ENCODE peak calls at places on chromosome 16, in seven cellular contexts. U is colonic mucosa, S is PC-9, X is gastrocnemius medialis, Z is astrocyte of the spinal cord, O is tibial artery, T is ascending aorta. J is an unnamed sample.

GRCh38 chr16:19881028-19881427 is 3.6 kb downstream of the GPRC5B start:
- DNase-seq in X (no peak), Z (no peak), S (no peak), U (no peak), T (no peak), O (no peak), J (no peak)

GRCh38 chr16:84218176-84218776 is 21.5 kb downstream of the KCNG4 start:
- DNase-seq in S (no peak), Z (peak), X (no peak), T (no peak), U (no peak), O (no peak), J (no peak)

GRCh38 chr16:59848314-59848713 is 1114.2 kb upstream of the GOT2 start:
- DNase-seq in U (no peak), T (no peak), X (no peak), Z (peak), O (no peak), S (no peak), J (no peak)

GRCh38 chr16:54936086-54936978 is 5.7 kb downstream of the IRX5 start:
- DNase-seq in X (no peak), T (no peak), O (no peak), U (no peak), Z (peak), S (no peak), J (no peak)

GRCh38 chr16:30697264-30698138 is 1.5 kb upstream of the SRCAP start:
- DNase-seq in S (peak), U (no peak), X (peak), T (no peak), Z (no peak), O (no peak), J (no peak)

GRCh38 chr16:12170103-12171025 is 193.8 kb downstream of the SNX29 start:
- DNase-seq in T (no peak), O (no peak), Z (no peak), X (no peak), S (no peak), U (no peak), J (peak)

GRCh38 chr16:12016166-12016947 is 39.8 kb downstream of the SNX29 start:
- DNase-seq in X (no peak), U (no peak), S (no peak), Z (peak), T (no peak), O (no peak), J (no peak)

GRCh38 chr16:89522287-89522686 is 14.1 kb downstream of the SPG7 start:
- DNase-seq in X (no peak), O (no peak), U (no peak), S (no peak), Z (no peak), T (no peak), J (no peak)

GRCh38 chr16:79437764-79438728 is 162.5 kb downstream of the MAF start:
- DNase-seq in Z (peak), U (no peak), O (no peak), X (peak), T (no peak), S (no peak), J (no peak)

GRCh38 chr16:68736561-68736960 is 531 bp upstream of the CDH1 start:
- DNase-seq in T (no peak), Z (no peak), X (no peak), S (no peak), U (no peak), O (no peak), J (no peak)

GRCh38 chr16:56876048-56876447 is 11.0 kb downstream of the SLC12A3 start:
- DNase-seq in Z (no peak), S (no peak), U (no peak), O (no peak), X (no peak), T (no peak), J (no peak)

GRCh38 chr16:11632455-11632921 is 35.8 kb upstream of the SNN start:
- DNase-seq in O (peak), T (peak), U (peak), S (no peak), Z (peak), X (no peak), J (peak)

GRCh38 chr16:13863075-13863765 is 56.7 kb upstream of the ERCC4 start:
- DNase-seq in Z (no peak), T (no peak), S (no peak), X (no peak), O (no peak), U (no peak), J (no peak)

GRCh38 chr16:59612094-59612493 is 878.0 kb upstream of the GOT2 start:
- DNase-seq in Z (no peak), O (no peak), S (no peak), T (no peak), U (no peak), X (no peak), J (no peak)

GRCh38 chr16:79047337-79047736 is 553.2 kb downstream of the MAF start:
- DNase-seq in S (no peak), X (no peak), T (no peak), U (no peak), Z (no peak), O (no peak), J (no peak)

GRCh38 chr16:57268804-57269800 is 15.4 kb downstream of the PLLP start:
- DNase-seq in Z (no peak), T (no peak), O (no peak), S (no peak), U (peak), X (no peak), J (no peak)

GRCh38 chr16:2963074-2963610 is 933 bp upstream of the KREMEN2 start:
- DNase-seq in T (no peak), Z (no peak), U (peak), X (no peak), S (no peak), O (no peak), J (no peak)

GRCh38 chr16:54027126-54027922 is 259.3 kb downstream of the IRX3 start:
- DNase-seq in U (no peak), S (peak), X (no peak), O (no peak), Z (peak), T (no peak), J (peak)

GRCh38 chr16:69890114-69890890 is 60.8 kb upstream of the CLEC18A start:
- DNase-seq in U (peak), X (peak), O (peak), S (no peak), T (peak), Z (peak), J (peak)

GRCh38 chr16:47916266-47916665 is 239.5 kb downstream of the ABCC12 start:
- DNase-seq in U (no peak), T (no peak), X (no peak), O (no peak), Z (peak), S (no peak), J (no peak)

GRCh38 chr16:77584205-77584859 is 138.0 kb upstream of the NUDT7 start:
- DNase-seq in X (no peak), Z (peak), T (no peak), O (no peak), S (peak), U (peak), J (no peak)

GRCh38 chr16:14669776-14670175 is 24.3 kb downstream of the PLA2G10 start:
- DNase-seq in S (no peak), Z (no peak), U (peak), T (no peak), X (no peak), O (no peak), J (no peak)

GRCh38 chr16:23452572-23453337 is at the start of gene COG7:
- DNase-seq in T (peak), O (peak), X (peak), U (peak), Z (peak), S (peak), J (peak)

GRCh38 chr16:17836868-17837602 is 366.3 kb upstream of the XYLT1 start:
- DNase-seq in O (no peak), X (no peak), T (no peak), S (peak), U (no peak), Z (peak), J (peak)

GRCh38 chr16:13189250-13189649 is 287.9 kb downstream of the SHISA9 start:
- DNase-seq in S (no peak), O (no peak), U (no peak), Z (no peak), X (no peak), T (no peak), J (no peak)

GRCh38 chr16:20918486-20919239 is 18.1 kb downstream of the LYRM1 start:
- DNase-seq in U (no peak), Z (peak), T (peak), O (no peak), S (no peak), X (peak), J (no peak)

GRCh38 chr16:51881731-51882130 is 665.2 kb downstream of the TOX3 start:
- DNase-seq in Z (peak), X (no peak), O (no peak), U (no peak), T (no peak), S (no peak), J (no peak)

GRCh38 chr16:14301150-14302030 is 230.3 kb downstream of the MRTFB start:
- DNase-seq in X (no peak), Z (no peak), S (peak), U (peak), O (peak), T (no peak), J (no peak)

GRCh38 chr16:87921236-87921773 is 15.0 kb downstream of the CA5A start:
- DNase-seq in S (no peak), T (no peak), O (no peak), U (no peak), Z (no peak), X (no peak), J (no peak)

GRCh38 chr16:87917503-87917902 is 18.8 kb downstream of the CA5A start:
- DNase-seq in O (no peak), X (no peak), S (no peak), U (no peak), T (no peak), Z (no peak), J (no peak)

GRCh38 chr16:87918314-87918713 is 18.0 kb downstream of the CA5A start:
- DNase-seq in O (peak), U (no peak), Z (no peak), X (peak), T (peak), S (no peak), J (no peak)

GRCh38 chr16:87918866-87919680 is 17.3 kb downstream of the CA5A start:
- DNase-seq in U (no peak), Z (no peak), O (no peak), S (no peak), X (peak), T (no peak), J (no peak)

DNA sequence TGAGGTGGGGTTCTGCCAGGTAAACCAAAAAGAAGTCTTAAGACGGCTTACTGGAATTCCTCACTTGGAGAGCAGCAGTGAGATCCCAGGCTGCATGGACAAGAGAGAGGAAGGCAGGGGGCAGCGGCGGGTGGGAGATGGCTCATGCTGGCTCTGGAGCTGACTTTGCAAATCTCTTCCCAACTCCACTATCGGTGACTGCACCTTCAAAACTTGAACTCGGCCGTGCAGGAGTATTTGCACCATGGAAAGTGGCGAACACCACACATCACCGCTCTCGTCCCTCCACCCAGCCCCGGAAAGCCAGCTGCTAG is 16.7 kb downstream of the CA5A start:
- DNase-seq in U (no peak), Z (no peak), O (no peak), S (no peak), X (no peak), T (no peak), J (no peak)
- TF ChIP-seq CTCF in U (no peak), Z (no peak), O (no peak), S (no peak), X (no peak), T (no peak), J (no peak)

GRCh38 chr16:396199-396598 is 800 bp upstream of the NME4 start:
- DNase-seq in T (no peak), Z (no peak), S (no peak), U (no peak), O (no peak), X (no peak), J (no peak)
- H3K4me3 ChIP-seq in T (peak), Z (peak), S (peak), U (no peak), O (peak), X (peak), J (peak)

GRCh38 chr16:27228036-27228435 is 24.7 kb downstream of the KDM8 start:
- DNase-seq in O (no peak), U (no peak), Z (no peak), T (no peak), X (no peak), S (no peak), J (no peak)

GRCh38 chr16:27230562-27230991 is 27.3 kb downstream of the KDM8 start:
- DNase-seq in X (no peak), S (no peak), T (no peak), U (peak), Z (no peak), O (no peak), J (no peak)

GRCh38 chr16:27229891-27230470 is 26.7 kb downstream of the KDM8 start:
- DNase-seq in X (no peak), T (no peak), O (no peak), Z (no peak), S (no peak), U (no peak), J (no peak)

GRCh38 chr16:27226976-27227705 is 23.8 kb downstream of the KDM8 start:
- DNase-seq in T (no peak), O (no peak), X (no peak), Z (no peak), S (no peak), U (no peak), J (no peak)

DNA sequence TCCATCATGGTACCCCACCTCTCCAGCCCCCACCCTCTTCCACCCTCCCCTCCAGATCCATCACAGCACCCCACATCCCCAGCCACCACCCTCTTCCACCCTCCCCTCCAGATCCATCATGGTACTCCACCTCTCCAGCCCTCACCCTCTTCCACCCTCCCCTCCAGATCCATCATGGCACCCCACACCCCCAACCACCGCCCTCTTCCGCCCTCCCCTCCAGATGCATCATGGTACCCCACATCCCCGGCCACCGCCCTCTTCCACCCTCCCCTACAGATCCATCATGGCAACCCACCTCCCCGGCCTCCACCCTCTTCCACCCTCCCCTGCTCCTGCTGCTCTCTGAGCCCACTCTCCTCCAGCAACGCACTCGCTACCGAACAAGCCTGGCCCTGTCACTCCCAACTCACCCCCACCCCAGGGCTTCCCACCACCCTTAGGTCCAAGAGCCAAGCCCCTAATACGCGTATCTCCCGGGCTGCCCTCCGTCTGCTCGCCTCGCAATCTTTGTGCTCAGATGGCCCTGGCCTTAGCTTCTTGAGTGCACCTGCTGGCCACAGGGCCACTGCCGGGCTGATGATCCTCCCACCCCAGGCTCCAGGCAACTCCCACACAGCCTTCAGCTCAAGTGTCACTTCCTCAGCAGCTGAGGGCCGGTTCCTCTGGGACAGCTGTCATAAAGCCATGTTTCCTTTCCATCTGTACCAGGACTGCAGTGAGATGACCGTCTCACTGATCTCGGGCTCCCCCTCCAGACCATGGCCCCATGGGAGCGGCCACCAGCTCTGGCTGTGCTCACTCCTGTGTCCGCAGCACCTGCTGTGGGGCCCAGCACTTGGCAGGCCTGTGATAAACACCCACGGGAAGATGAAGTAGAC is 25.5 kb downstream of the KDM8 start:
- DNase-seq in O (no peak), T (no peak), U (no peak), X (peak), S (no peak), Z (no peak), J (no peak)
- TF ChIP-seq CTCF in O (no peak), T (no peak), U (no peak), X (no peak), S (no peak), Z (no peak), J (no peak)

GRCh38 chr16:25007284-25007984 is 7.7 kb downstream of the ARHGAP17 start:
- DNase-seq in Z (peak), S (no peak), X (no peak), T (peak), O (no peak), U (no peak), J (no peak)
- H3K4me3 ChIP-seq in Z (no peak), S (no peak), X (no peak), T (no peak), O (no peak), U (no peak), J (no peak)

GRCh38 chr16:86044241-86044671 is 145.3 kb downstream of the IRF8 start:
- DNase-seq in O (no peak), X (no peak), U (no peak), T (no peak), S (no peak), Z (peak), J (no peak)
- TF ChIP-seq CTCF in O (no peak), X (no peak), U (peak), T (peak), S (peak), Z (peak), J (peak)

GRCh38 chr16:71474864-71475263 is 12.8 kb upstream of the ZNF23 start:
- DNase-seq in S (peak), T (no peak), U (no peak), O (no peak), X (no peak), Z (peak), J (peak)

GRCh38 chr16:71472041-71472440 is 10.0 kb upstream of the ZNF23 start:
- DNase-seq in T (no peak), X (no peak), S (no peak), O (no peak), Z (no peak), U (no peak), J (no peak)

GRCh38 chr16:71479420-71479819 is 9.7 kb downstream of the ZNF19 start:
- DNase-seq in O (no peak), U (no peak), Z (peak), S (no peak), T (no peak), X (no peak), J (no peak)

GRCh38 chr16:71476457-71476856 is 12.7 kb downstream of the ZNF19 start:
- DNase-seq in X (no peak), Z (no peak), U (no peak), O (no peak), S (no peak), T (no peak), J (no peak)

GRCh38 chr16:71473891-71474290 is 11.8 kb upstream of the ZNF23 start:
- DNase-seq in S (no peak), O (no peak), U (no peak), X (no peak), Z (peak), T (no peak), J (no peak)
- H3K4me3 ChIP-seq in S (no peak), O (no peak), U (no peak), X (no peak), Z (no peak), T (no peak), J (no peak)

J was measured in BJ.